ENCODE peak calls at places on chromosomes 3 and 15, in five cellular contexts. G is suprapubic skin, U is brain microvascular endothelial cell, W is tibial artery, Y is heart left ventricle. S is an unnamed sample.

GRCh38 chr15:56918907-56919707 is 663 bp downstream of the TCF12 start:
- DNase-seq in U (peak), G (peak), W (peak), Y (peak), S (peak)

GRCh38 chr3:42161050-42161935 is 70.1 kb downstream of the TRAK1 start:
- DNase-seq in U (peak), G (no peak), Y (no peak), W (no peak), S (no peak)

GRCh38 chr3:147383617-147384016 is 22.7 kb downstream of the ZIC4 start:
- DNase-seq in G (no peak), Y (no peak), W (no peak), U (no peak), S (no peak)

GRCh38 chr3:122101646-122102045 is 46.5 kb downstream of the CD86 start:
- DNase-seq in W (no peak), G (no peak), Y (no peak), U (peak), S (no peak)

GRCh38 chr3:155859859-155860258 is 5.6 kb upstream of the SLC33A1 start:
- DNase-seq in U (no peak), W (no peak), Y (no peak), G (no peak), S (no peak)

GRCh38 chr3:133192967-133193366 is 154.8 kb downstream of the TMEM108 start:
- DNase-seq in Y (no peak), G (no peak), U (no peak), W (no peak), S (no peak)

GRCh38 chr15:68582864-68583263 is 4.1 kb downstream of the CORO2B start:
- DNase-seq in W (peak), G (no peak), Y (no peak), U (no peak), S (no peak)

GRCh38 chr15:39553947-39554731 is 26.7 kb upstream of the THBS1 start:
- DNase-seq in U (no peak), G (no peak), Y (no peak), W (no peak), S (no peak)

GRCh38 chr15:38300395-38300794 is 47.8 kb downstream of the SPRED1 start:
- DNase-seq in G (no peak), Y (no peak), U (no peak), W (no peak), S (no peak)

GRCh38 chr3:142211034-142211433 is 14.4 kb downstream of the GK5 start:
- DNase-seq in G (no peak), W (no peak), U (no peak), Y (no peak), S (no peak)

GRCh38 chr3:144499346-144499745 is 527.7 kb downstream of the DIPK2A start:
- DNase-seq in G (no peak), U (no peak), Y (no peak), W (no peak), S (no peak)

GRCh38 chr15:40893019-40893723 is 1.1 kb upstream of the VPS18 start:
- DNase-seq in G (no peak), Y (no peak), W (no peak), U (no peak), S (no peak)

GRCh38 chr3:191253089-191253799 is 54.2 kb downstream of the OSTN start:
- DNase-seq in G (no peak), W (no peak), Y (no peak), U (no peak), S (no peak)

GRCh38 chr3:141795719-141796435 is 32.7 kb downstream of the GRK7 start:
- DNase-seq in Y (no peak), G (peak), W (peak), U (no peak), S (no peak)

GRCh38 chr3:45224824-45225464 is 1.1 kb downstream of the TMEM158 start:
- DNase-seq in G (peak), W (peak), Y (peak), U (peak), S (peak)

GRCh38 chr3:66431494-66431893 is 69.3 kb downstream of the LRIG1 start:
- DNase-seq in G (no peak), U (peak), Y (no peak), W (peak), S (no peak)

GRCh38 chr3:2446146-2446545 is 347.5 kb downstream of the CNTN4 start:
- DNase-seq in W (no peak), Y (no peak), U (no peak), G (no peak), S (no peak)

GRCh38 chr3:85482193-85482450 is 523.3 kb downstream of the CADM2 start:
- DNase-seq in Y (no peak), U (no peak), W (no peak), G (no peak), S (no peak)

GRCh38 chr3:196214783-196215441 is 1.4 kb upstream of the SLC51A start:
- DNase-seq in U (no peak), Y (no peak), W (no peak), G (no peak), S (no peak)

GRCh38 chr15:38699633-38700230 is 135.1 kb upstream of the RASGRP1 start:
- DNase-seq in U (peak), W (peak), Y (no peak), G (no peak), S (no peak)

GRCh38 chr15:70323111-70323851 is 225.6 kb upstream of the TLE3 start:
- DNase-seq in Y (no peak), U (peak), W (peak), G (peak), S (no peak)

GRCh38 chr3:126113733-126114132 is 29.8 kb upstream of the SLC41A3 start:
- DNase-seq in U (no peak), G (peak), W (peak), Y (no peak), S (peak)

GRCh38 chr15:62404194-62404985 is 239.3 kb upstream of the C2CD4B start:
- DNase-seq in Y (no peak), W (no peak), U (no peak), G (no peak), S (no peak)

GRCh38 chr15:40763801-40764765 is at the start of gene GCHFR:
- DNase-seq in W (peak), U (peak), Y (peak), G (peak), S (peak)

GRCh38 chr15:78298983-78299301 is 467 bp downstream of the SKIC8 start:
- DNase-seq in Y (no peak), U (peak), G (no peak), W (no peak), S (no peak)

GRCh38 chr3:113129168-113129567 is 82.2 kb upstream of the BOC start:
- DNase-seq in G (no peak), Y (no peak), U (no peak), W (no peak), S (no peak)

GRCh38 chr3:113128386-113129015 is 82.9 kb upstream of the BOC start:
- DNase-seq in Y (no peak), U (peak), G (no peak), W (no peak), S (no peak)

GRCh38 chr3:113124256-113124830 is 87.0 kb upstream of the BOC start:
- DNase-seq in W (no peak), G (no peak), Y (no peak), U (no peak), S (no peak)
- TF ChIP-seq CTCF in W (no peak), G (no peak), Y (no peak), U (no peak), S (no peak)

DNA sequence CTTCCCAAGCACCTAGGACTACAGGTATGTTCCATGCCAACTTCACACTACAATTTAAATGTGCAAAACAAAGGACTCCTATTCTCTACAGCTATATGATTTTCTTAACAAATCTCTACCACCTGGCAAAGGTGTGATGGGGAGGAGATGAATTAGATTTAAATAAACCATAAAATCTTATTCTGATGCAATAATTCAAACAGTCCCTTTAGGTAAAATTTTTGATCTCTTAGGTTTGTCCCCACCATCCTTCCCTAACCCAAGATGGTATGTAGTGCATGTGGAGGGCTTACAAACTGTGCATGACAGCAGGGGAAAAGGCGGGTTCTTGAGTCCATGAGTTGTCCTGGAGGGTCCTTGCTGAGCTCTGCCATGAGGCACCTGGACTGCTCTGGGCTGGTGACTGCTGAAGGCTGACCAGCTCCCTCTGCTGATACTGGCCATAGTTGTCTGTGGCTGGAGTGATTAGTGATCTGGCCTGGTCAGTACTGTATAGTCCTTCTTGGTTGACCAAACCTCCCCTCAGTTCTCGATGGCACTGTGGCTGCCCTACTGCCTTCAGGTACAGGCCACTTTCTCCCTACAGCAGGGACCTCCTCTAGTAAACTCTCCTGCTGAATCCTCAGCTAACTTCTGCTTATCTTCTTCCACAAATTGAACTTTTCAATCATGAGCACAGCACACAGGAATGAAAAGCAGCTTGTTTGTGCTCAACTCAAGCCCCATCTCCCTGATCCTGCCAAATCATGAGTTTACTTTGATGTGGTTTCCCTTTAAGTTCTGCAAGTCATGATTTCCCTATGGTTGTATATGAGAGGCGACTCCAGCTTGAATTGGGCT is 30.1 kb downstream of the CFAP161 start:
- DNase-seq in W (no peak), Y (no peak), U (peak), G (no peak), S (no peak)
- TF ChIP-seq CTCF in W (no peak), Y (no peak), U (peak), G (no peak), S (no peak)

GRCh38 chr3:192918275-192918588 is 576 bp upstream of the MB21D2 start:
- DNase-seq in U (no peak), Y (no peak), G (peak), W (no peak), S (no peak)
- TF ChIP-seq CTCF in U (no peak), Y (no peak), G (no peak), W (no peak), S (no peak)

DNA sequence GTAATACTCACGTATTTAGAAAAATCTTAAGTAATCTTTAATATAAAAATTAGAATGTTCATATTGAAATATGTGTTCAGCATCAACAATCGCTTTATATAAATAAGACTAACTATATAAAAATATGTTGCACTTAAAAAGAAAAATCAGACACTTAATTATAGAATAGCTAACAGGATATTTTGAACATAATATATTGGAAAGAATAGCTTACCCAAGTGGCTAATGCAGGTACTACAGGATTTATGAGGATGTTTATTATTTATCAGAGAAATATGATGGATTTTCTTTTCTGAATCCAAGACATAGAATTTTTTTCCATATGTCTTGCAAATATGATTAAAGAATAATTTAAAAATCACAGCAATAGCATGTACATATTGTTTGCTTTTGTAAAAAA is 567.9 kb upstream of the GBE1 start:
- DNase-seq in Y (no peak), U (no peak), W (no peak), G (no peak), S (no peak)
- TF ChIP-seq CTCF in Y (peak), U (no peak), W (no peak), G (no peak), S (no peak)

S was measured in activated B cell treated with CpG ODN at 0.5 μM for 24 hours.